ENCODE peak calls at places on chromosome 14, in nine cellular contexts. K is A549, X is prostate gland, Y is stomach, B is left ventricle myocardium inferior, S is left lung, H is lower leg skin, L is ascending aorta, O is astrocyte of the spinal cord. D is an unnamed sample.

GRCh38 chr14:64790478-64790877 is 86.3 kb downstream of the PLEKHG3 start:
- DNase-seq in K (no peak), X (no peak), Y (no peak), B (no peak), S (no peak), H (no peak), L (no peak), O (no peak), D (no peak)

GRCh38 chr14:37650356-37651037 is 55.1 kb downstream of the TTC6 start:
- DNase-seq in K (no peak), X (no peak), Y (no peak), B (no peak), S (no peak), H (no peak), L (no peak), O (peak), D (no peak)

GRCh38 chr14:30223385-30223785 is 295.7 kb upstream of the PRKD1 start:
- DNase-seq in K (peak), X (peak), Y (peak), B (peak), S (peak), H (peak), L (peak), O (peak), D (no peak)

GRCh38 chr14:72416892-72417291 is 477.0 kb downstream of the DPF3 start:
- DNase-seq in K (peak), X (no peak), Y (no peak), B (no peak), S (no peak), H (no peak), L (no peak), O (no peak), D (no peak)

GRCh38 chr14:54435500-54435981 is 5.6 kb downstream of the CNIH1 start:
- DNase-seq in K (no peak), X (no peak), Y (no peak), B (no peak), S (no peak), H (no peak), L (no peak), O (peak), D (no peak)

GRCh38 chr14:29814153-29815057 is 113.2 kb downstream of the PRKD1 start:
- DNase-seq in K (no peak), X (no peak), Y (peak), B (peak), S (peak), H (no peak), L (no peak), O (peak), D (no peak)

GRCh38 chr14:90491221-90491867 is 94.5 kb downstream of the CALM1 start:
- DNase-seq in K (no peak), X (no peak), Y (no peak), B (peak), S (peak), H (peak), L (peak), O (peak), D (no peak)

GRCh38 chr14:99249389-99249788 is 22.6 kb downstream of the BCL11B start:
- DNase-seq in K (no peak), X (no peak), Y (no peak), B (no peak), S (no peak), H (no peak), L (no peak), O (no peak), D (no peak)

GRCh38 chr14:53924754-53925153 is 31.9 kb downstream of the BMP4 start:
- DNase-seq in K (peak), X (no peak), Y (no peak), B (no peak), S (no peak), H (no peak), L (no peak), O (peak), D (no peak)

GRCh38 chr14:58275527-58276190 is 22.7 kb upstream of the ARID4A start:
- DNase-seq in K (no peak), X (no peak), Y (no peak), B (no peak), S (no peak), H (no peak), L (no peak), O (no peak), D (no peak)

GRCh38 chr14:36365766-36366165 is 45.3 kb upstream of the MBIP start:
- DNase-seq in K (no peak), X (no peak), Y (no peak), B (no peak), S (no peak), H (no peak), L (no peak), O (no peak), D (no peak)

GRCh38 chr14:83255015-83255726 is 1721.5 kb upstream of the SEL1L start:
- DNase-seq in K (no peak), X (no peak), Y (no peak), B (no peak), S (no peak), H (no peak), L (no peak), O (no peak), D (no peak)

GRCh38 chr14:75222208-75222701 is 45.8 kb upstream of the TMED10 start:
- DNase-seq in K (no peak), X (no peak), Y (no peak), B (peak), S (peak), H (no peak), L (peak), O (peak), D (no peak)

GRCh38 chr14:28142400-28143015 is 624.1 kb upstream of the FOXG1 start:
- DNase-seq in K (no peak), X (no peak), Y (no peak), B (no peak), S (no peak), H (no peak), L (no peak), O (peak), D (no peak)

GRCh38 chr14:93207468-93208308 is 632 bp downstream of the UBR7 start:
- DNase-seq in K (peak), X (no peak), Y (peak), B (peak), S (no peak), H (no peak), L (peak), O (peak), D (no peak)

GRCh38 chr14:51776102-51776894 is 84.1 kb upstream of the GNG2 start:
- DNase-seq in K (peak), X (peak), Y (no peak), B (peak), S (no peak), H (peak), L (no peak), O (peak), D (peak)

GRCh38 chr14:100708349-100709217 is 18.1 kb upstream of the DLK1 start:
- DNase-seq in K (no peak), X (no peak), Y (peak), B (peak), S (peak), H (no peak), L (no peak), O (peak), D (no peak)

GRCh38 chr14:100709252-100709955 is 17.3 kb upstream of the DLK1 start:
- DNase-seq in K (peak), X (no peak), Y (no peak), B (peak), S (no peak), H (no peak), L (no peak), O (peak), D (no peak)

GRCh38 chr14:100710391-100711116 is 16.1 kb upstream of the DLK1 start:
- DNase-seq in K (no peak), X (no peak), Y (no peak), B (no peak), S (no peak), H (no peak), L (no peak), O (no peak), D (no peak)

GRCh38 chr14:100711117-100711462 is 15.6 kb upstream of the DLK1 start:
- DNase-seq in K (no peak), X (no peak), Y (no peak), B (no peak), S (no peak), H (no peak), L (no peak), O (no peak), D (no peak)

GRCh38 chr14:100709956-100710284 is 16.8 kb upstream of the DLK1 start:
- DNase-seq in K (no peak), X (no peak), Y (no peak), B (no peak), S (no peak), H (no peak), L (no peak), O (no peak), D (no peak)
- H3K4me3 ChIP-seq in K (no peak), X (no peak), Y (peak), B (peak), S (no peak), H (no peak), L (peak), O (no peak), D (no peak)

GRCh38 chr14:104001003-104001402 is 58.7 kb upstream of the RD3L start:
- DNase-seq in K (no peak), X (no peak), Y (no peak), B (no peak), S (no peak), H (no peak), L (no peak), O (no peak), D (no peak)
- TF ChIP-seq CTCF in K (no peak), X (no peak), Y (no peak), B (peak), S (no peak), H (no peak), L (no peak), O (peak), D (peak)

DNA sequence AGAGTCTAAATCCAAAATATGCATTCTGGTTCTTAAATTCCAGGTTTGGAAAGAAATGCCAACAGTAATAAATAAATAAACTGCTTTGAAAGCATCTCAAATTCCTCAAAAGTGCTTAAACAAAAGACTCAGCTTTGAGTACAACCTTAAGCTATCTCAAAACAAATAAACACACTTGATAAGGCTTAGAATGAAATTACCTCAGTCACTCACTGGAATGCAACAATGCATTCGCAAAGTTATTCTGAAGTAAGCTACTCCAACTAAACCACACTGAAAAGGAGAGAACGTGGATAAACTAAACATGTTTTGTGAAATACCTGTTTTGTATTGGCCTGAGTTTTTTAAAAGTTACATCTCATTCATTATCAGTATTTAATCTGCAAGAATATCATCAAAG is 1.2 kb downstream of the SPTSSA start:
- DNase-seq in K (no peak), X (no peak), Y (no peak), B (no peak), S (no peak), H (no peak), L (no peak), O (peak), D (no peak)
- H3K4me3 ChIP-seq in K (peak), X (peak), Y (peak), B (peak), S (peak), H (no peak), L (peak), O (peak), D (peak)

GRCh38 chr14:61923348-61923747 is 161.1 kb downstream of the SNAPC1 start:
- DNase-seq in K (no peak), X (no peak), Y (no peak), B (no peak), S (no peak), H (no peak), L (no peak), O (peak), D (no peak)
- TF ChIP-seq CTCF in K (no peak), X (no peak), Y (no peak), B (peak), S (peak), H (no peak), L (no peak), O (peak), D (peak)

D was measured in GM12864.